ENCODE peak calls at places on chromosomes 5 and 9, in four cellular contexts. One of them, this sample, is unnamed.

GRCh38 chr9:134294228-134295071 is 31.8 kb upstream of the RXRA start:
- DNase-seq in WTC11: peak
- DNase-seq in HepG2: no peak
- DNase-seq in K562: peak
- DNase-seq in this sample: no peak

GRCh38 chr5:37247496-37247895 is 1.7 kb downstream of the CPLANE1 start:
- DNase-seq in WTC11: no peak
- DNase-seq in HepG2: no peak
- DNase-seq in K562: no peak
- DNase-seq in this sample: no peak

GRCh38 chr9:114735732-114736131 is 53.7 kb upstream of the TEX48 start:
- DNase-seq in WTC11: no peak
- DNase-seq in HepG2: no peak
- DNase-seq in K562: no peak
- DNase-seq in this sample: no peak

GRCh38 chr9:19102181-19102630 is 498 bp downstream of the HAUS6 start:
- DNase-seq in WTC11: no peak
- DNase-seq in HepG2: peak
- DNase-seq in K562: peak
- DNase-seq in this sample: peak

GRCh38 chr5:7181841-7182240 is 214.1 kb upstream of the ADCY2 start:
- DNase-seq in WTC11: no peak
- DNase-seq in HepG2: no peak
- DNase-seq in K562: no peak
- DNase-seq in this sample: no peak

GRCh38 chr5:153672347-153673090 is 182.0 kb downstream of the GRIA1 start:
- DNase-seq in WTC11: no peak
- DNase-seq in HepG2: no peak
- DNase-seq in K562: no peak
- DNase-seq in this sample: no peak

GRCh38 chr5:157541452-157542118 is 34.0 kb downstream of the ADAM19 start:
- DNase-seq in WTC11: no peak
- DNase-seq in HepG2: no peak
- DNase-seq in K562: no peak
- DNase-seq in this sample: no peak

GRCh38 chr9:23677446-23677845 is 148.6 kb downstream of the ELAVL2 start:
- DNase-seq in WTC11: no peak
- DNase-seq in HepG2: no peak
- DNase-seq in K562: no peak
- DNase-seq in this sample: no peak

GRCh38 chr5:57805732-57806131 is 323.1 kb upstream of the ACTBL2 start:
- DNase-seq in WTC11: no peak
- DNase-seq in HepG2: no peak
- DNase-seq in K562: no peak
- DNase-seq in this sample: no peak

GRCh38 chr9:120387257-120387999 is 192.5 kb downstream of the CDK5RAP2 start:
- DNase-seq in WTC11: no peak
- DNase-seq in HepG2: peak
- DNase-seq in K562: no peak
- DNase-seq in this sample: no peak

GRCh38 chr9:129267141-129267540 is 89.1 kb upstream of the IER5L start:
- DNase-seq in WTC11: no peak
- DNase-seq in HepG2: no peak
- DNase-seq in K562: no peak
- DNase-seq in this sample: no peak

GRCh38 chr9:21688108-21689102 is 114.0 kb upstream of the MTAP start:
- DNase-seq in WTC11: no peak
- DNase-seq in HepG2: no peak
- DNase-seq in K562: no peak
- DNase-seq in this sample: no peak

DNA sequence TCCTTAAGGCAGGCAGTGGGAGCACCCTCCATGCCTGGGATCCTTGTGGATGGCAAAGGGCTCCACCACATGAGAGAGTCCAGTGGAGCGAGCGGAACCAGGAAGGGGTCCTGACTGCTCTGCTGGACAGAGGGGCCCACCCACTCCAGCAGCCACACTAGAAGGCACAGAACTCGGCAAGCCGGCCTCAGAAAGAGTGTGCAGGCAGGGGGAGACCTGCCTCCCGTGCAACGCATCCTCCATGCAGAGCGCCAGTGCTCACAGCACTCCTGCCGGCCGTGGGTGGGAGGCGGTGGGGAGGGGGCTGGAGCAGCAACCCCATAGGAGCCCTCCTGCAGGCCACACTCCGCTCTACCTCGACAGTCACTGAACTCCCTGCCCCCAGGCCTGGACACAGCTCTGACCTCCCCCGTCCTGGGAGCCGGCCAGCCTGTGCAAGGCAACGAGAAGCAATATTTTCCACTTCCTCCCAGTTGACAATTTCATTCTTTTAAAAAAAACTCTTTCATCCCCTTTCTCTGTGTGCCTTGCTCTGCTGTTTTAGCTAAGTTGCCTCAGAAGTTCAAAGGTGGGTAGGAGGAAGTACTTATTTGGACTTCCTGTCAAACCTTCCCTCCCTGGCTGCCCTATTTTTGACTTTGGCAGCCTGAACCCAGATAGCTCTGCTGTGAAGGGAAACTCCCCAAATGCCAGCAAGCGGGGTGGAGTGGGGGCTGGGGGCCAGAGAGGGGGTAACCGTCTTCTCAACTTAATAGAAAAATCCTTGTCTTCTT is 5.3 kb upstream of the LCP2 start:
- DNase-seq in WTC11: peak
- DNase-seq in HepG2: no peak
- DNase-seq in K562: peak
- DNase-seq in this sample: no peak
- TF ChIP-seq ELF4 in WTC11: no peak
- TF ChIP-seq ELF4 in HepG2: no peak
- TF ChIP-seq ELF4 in K562: no peak
- TF ChIP-seq ELF4 in this sample: no peak

GRCh38 chr5:179804599-179804947 is 2.1 kb downstream of the MGAT4B start:
- DNase-seq in WTC11: no peak
- DNase-seq in HepG2: no peak
- DNase-seq in K562: no peak
- DNase-seq in this sample: no peak

GRCh38 chr5:179802950-179803562 is 3.6 kb downstream of the MGAT4B start:
- DNase-seq in WTC11: peak
- DNase-seq in HepG2: no peak
- DNase-seq in K562: no peak
- DNase-seq in this sample: no peak

GRCh38 chr5:179802207-179802883 is 4.3 kb downstream of the MGAT4B start:
- DNase-seq in WTC11: no peak
- DNase-seq in HepG2: no peak
- DNase-seq in K562: no peak
- DNase-seq in this sample: no peak

GRCh38 chr5:179805070-179805528 is 1.6 kb downstream of the MGAT4B start:
- DNase-seq in WTC11: no peak
- DNase-seq in HepG2: no peak
- DNase-seq in K562: no peak
- DNase-seq in this sample: no peak

GRCh38 chr5:179803651-179804598 is 2.7 kb downstream of the MGAT4B start:
- DNase-seq in WTC11: no peak
- DNase-seq in HepG2: peak
- DNase-seq in K562: peak
- DNase-seq in this sample: no peak
- TF ChIP-seq SP1 in WTC11: no peak
- TF ChIP-seq SP1 in HepG2: no peak
- TF ChIP-seq SP1 in K562: no peak
- TF ChIP-seq SP1 in this sample: no peak

GRCh38 chr5:88666761-88667186 is 216.2 kb downstream of the MEF2C start:
- DNase-seq in WTC11: no peak
- DNase-seq in HepG2: no peak
- DNase-seq in K562: no peak
- DNase-seq in this sample: no peak
- TF ChIP-seq ELF4 in WTC11: no peak
- TF ChIP-seq ELF4 in HepG2: no peak
- TF ChIP-seq ELF4 in K562: no peak
- TF ChIP-seq ELF4 in this sample: no peak

DNA sequence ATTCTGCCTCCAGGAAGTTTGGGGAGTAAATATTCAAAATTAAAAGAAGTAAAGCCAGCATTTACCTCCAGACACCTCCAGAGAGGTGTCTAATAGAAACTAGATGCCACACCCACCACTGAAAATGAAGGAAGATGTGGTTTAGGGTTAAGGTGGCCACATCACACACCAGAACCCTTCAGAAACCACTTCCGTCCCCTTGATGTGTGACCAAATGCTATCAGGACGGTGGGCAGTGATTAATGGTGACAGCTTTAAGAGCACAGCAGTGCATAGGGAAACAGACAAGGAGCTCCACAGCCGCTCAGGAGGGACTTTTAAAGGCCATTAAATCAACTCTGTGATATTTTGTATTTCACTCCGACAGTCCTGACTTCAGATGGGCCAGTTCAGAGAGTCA is 295.2 kb downstream of the BRINP1 start:
- DNase-seq in WTC11: no peak
- DNase-seq in HepG2: no peak
- DNase-seq in K562: no peak
- DNase-seq in this sample: no peak
- TF ChIP-seq SP1 in WTC11: no peak
- TF ChIP-seq SP1 in HepG2: no peak
- TF ChIP-seq SP1 in K562: no peak
- TF ChIP-seq SP1 in this sample: no peak

GRCh38 chr5:147346006-147346561 is 111.3 kb downstream of the STK32A start:
- DNase-seq in WTC11: no peak
- DNase-seq in HepG2: no peak
- DNase-seq in K562: no peak
- DNase-seq in this sample: no peak

GRCh38 chr5:147348046-147348445 is 113.2 kb downstream of the STK32A start:
- DNase-seq in WTC11: no peak
- DNase-seq in HepG2: no peak
- DNase-seq in K562: no peak
- DNase-seq in this sample: no peak

GRCh38 chr5:147344861-147345260 is 110.0 kb downstream of the STK32A start:
- DNase-seq in WTC11: no peak
- DNase-seq in HepG2: no peak
- DNase-seq in K562: no peak
- DNase-seq in this sample: no peak

GRCh38 chr5:147349241-147349640 is 114.4 kb downstream of the STK32A start:
- DNase-seq in WTC11: no peak
- DNase-seq in HepG2: no peak
- DNase-seq in K562: no peak
- DNase-seq in this sample: no peak
- TF ChIP-seq ELF4 in WTC11: no peak
- TF ChIP-seq ELF4 in HepG2: no peak
- TF ChIP-seq ELF4 in K562: no peak
- TF ChIP-seq ELF4 in this sample: no peak

GRCh38 chr5:122454522-122454921 is 142.5 kb downstream of the SNCAIP start:
- DNase-seq in WTC11: no peak
- DNase-seq in HepG2: no peak
- DNase-seq in K562: no peak
- DNase-seq in this sample: no peak
- TF ChIP-seq SP1 in WTC11: no peak
- TF ChIP-seq SP1 in HepG2: no peak
- TF ChIP-seq SP1 in K562: no peak
- TF ChIP-seq SP1 in this sample: no peak

GRCh38 chr5:92559331-92559730 is 1021.7 kb downstream of the NR2F1-AS1 start:
- DNase-seq in WTC11: no peak
- DNase-seq in HepG2: no peak
- DNase-seq in K562: no peak
- DNase-seq in this sample: no peak

GRCh38 chr5:92560698-92561361 is 1020.2 kb downstream of the NR2F1-AS1 start:
- DNase-seq in WTC11: no peak
- DNase-seq in HepG2: no peak
- DNase-seq in K562: no peak
- DNase-seq in this sample: no peak

GRCh38 chr5:92562065-92562464 is 1019.0 kb downstream of the NR2F1-AS1 start:
- DNase-seq in WTC11: no peak
- DNase-seq in HepG2: no peak
- DNase-seq in K562: no peak
- DNase-seq in this sample: no peak

GRCh38 chr5:92559743-92560142 is 1021.3 kb downstream of the NR2F1-AS1 start:
- DNase-seq in WTC11: no peak
- DNase-seq in HepG2: no peak
- DNase-seq in K562: no peak
- DNase-seq in this sample: no peak

GRCh38 chr5:92561362-92562006 is 1019.5 kb downstream of the NR2F1-AS1 start:
- DNase-seq in WTC11: no peak
- DNase-seq in HepG2: no peak
- DNase-seq in K562: no peak
- DNase-seq in this sample: no peak
- TF ChIP-seq ELF4 in WTC11: no peak
- TF ChIP-seq ELF4 in HepG2: no peak
- TF ChIP-seq ELF4 in K562: no peak
- TF ChIP-seq ELF4 in this sample: no peak

GRCh38 chr9:69472101-69472625 is 147.1 kb downstream of the ENTREP1 start:
- DNase-seq in WTC11: no peak
- DNase-seq in HepG2: no peak
- DNase-seq in K562: no peak
- DNase-seq in this sample: no peak
- TF ChIP-seq SP1 in WTC11: no peak
- TF ChIP-seq SP1 in HepG2: no peak
- TF ChIP-seq SP1 in K562: no peak
- TF ChIP-seq SP1 in this sample: no peak

GRCh38 chr5:180484813-180485212 is 9.4 kb upstream of the CNOT6 start:
- DNase-seq in WTC11: no peak
- DNase-seq in HepG2: no peak
- DNase-seq in K562: no peak
- DNase-seq in this sample: no peak

GRCh38 chr5:180486636-180487149 is 7.5 kb upstream of the CNOT6 start:
- DNase-seq in WTC11: no peak
- DNase-seq in HepG2: no peak
- DNase-seq in K562: no peak
- DNase-seq in this sample: no peak

GRCh38 chr5:180492226-180492903 is 1.8 kb upstream of the CNOT6 start:
- DNase-seq in WTC11: no peak
- DNase-seq in HepG2: no peak
- DNase-seq in K562: no peak
- DNase-seq in this sample: no peak

GRCh38 chr5:180491496-180491895 is 2.7 kb upstream of the CNOT6 start:
- DNase-seq in WTC11: no peak
- DNase-seq in HepG2: no peak
- DNase-seq in K562: no peak
- DNase-seq in this sample: no peak

GRCh38 chr5:180487556-180487955 is 6.6 kb upstream of the CNOT6 start:
- DNase-seq in WTC11: no peak
- DNase-seq in HepG2: no peak
- DNase-seq in K562: no peak
- DNase-seq in this sample: no peak
- TF ChIP-seq ELF4 in WTC11: no peak
- TF ChIP-seq ELF4 in HepG2: no peak
- TF ChIP-seq ELF4 in K562: no peak
- TF ChIP-seq ELF4 in this sample: no peak

This sample was measured in HEK293T.